ENCODE peak calls at places on chromosomes 7 and 10, in six cellular contexts. One of them, this sample, is unnamed.

GRCh38 chr10:11986593-11987216 is 55.9 kb downstream of the UPF2 start:
- DNase-seq in A549: peak; percentile 89
- DNase-seq in GM12878: peak; percentile 48
- DNase-seq in K562: peak; percentile 71
- DNase-seq in HepG2: peak; percentile 83
- DNase-seq in endothelial cell of umbilical vein: peak; percentile 86
- DNase-seq in this sample: peak; percentile 78

GRCh38 chr7:157022681-157023588 is 12.5 kb upstream of the MNX1 start:
- DNase-seq in A549: no peak
- DNase-seq in GM12878: no peak
- DNase-seq in K562: no peak
- DNase-seq in HepG2: no peak
- DNase-seq in endothelial cell of umbilical vein: no peak
- DNase-seq in this sample: no peak

GRCh38 chr10:1156616-1156886 is 100.4 kb downstream of the WDR37 start:
- DNase-seq in A549: no peak
- DNase-seq in GM12878: no peak
- DNase-seq in K562: no peak
- DNase-seq in HepG2: no peak
- DNase-seq in endothelial cell of umbilical vein: no peak
- DNase-seq in this sample: no peak

GRCh38 chr10:96417432-96417831 is 58.6 kb upstream of the OPALIN start:
- DNase-seq in A549: no peak
- DNase-seq in GM12878: no peak
- DNase-seq in K562: no peak
- DNase-seq in HepG2: peak; percentile 8
- DNase-seq in endothelial cell of umbilical vein: no peak
- DNase-seq in this sample: peak; percentile 53

GRCh38 chr7:148303295-148304013 is 287.1 kb upstream of the C7orf33 start:
- DNase-seq in A549: peak; percentile 33
- DNase-seq in GM12878: no peak
- DNase-seq in K562: no peak
- DNase-seq in HepG2: no peak
- DNase-seq in endothelial cell of umbilical vein: no peak
- DNase-seq in this sample: peak; percentile 76

GRCh38 chr7:129094501-129094900 is 39.6 kb upstream of the TNPO3 start:
- DNase-seq in A549: no peak
- DNase-seq in GM12878: no peak
- DNase-seq in K562: no peak
- DNase-seq in HepG2: no peak
- DNase-seq in endothelial cell of umbilical vein: no peak
- DNase-seq in this sample: no peak

GRCh38 chr7:42222119-42222518 is 14.9 kb downstream of the GLI3 start:
- DNase-seq in A549: no peak
- DNase-seq in GM12878: no peak
- DNase-seq in K562: no peak
- DNase-seq in HepG2: no peak
- DNase-seq in endothelial cell of umbilical vein: no peak
- DNase-seq in this sample: no peak

GRCh38 chr7:5682889-5683670 is 98.4 kb downstream of the RNF216 start:
- DNase-seq in A549: no peak
- DNase-seq in GM12878: no peak
- DNase-seq in K562: no peak
- DNase-seq in HepG2: no peak
- DNase-seq in endothelial cell of umbilical vein: no peak
- DNase-seq in this sample: no peak

GRCh38 chr7:2037301-2037804 is 195.4 kb downstream of the MAD1L1 start:
- DNase-seq in A549: no peak
- DNase-seq in GM12878: no peak
- DNase-seq in K562: no peak
- DNase-seq in HepG2: no peak
- DNase-seq in endothelial cell of umbilical vein: no peak
- DNase-seq in this sample: no peak

GRCh38 chr7:121081327-121081936 is 92.9 kb downstream of the CPED1 start:
- DNase-seq in A549: peak; percentile 34
- DNase-seq in GM12878: peak; percentile 5
- DNase-seq in K562: peak; percentile 44
- DNase-seq in HepG2: peak; percentile 36
- DNase-seq in endothelial cell of umbilical vein: peak; percentile 77
- DNase-seq in this sample: peak; percentile 62

GRCh38 chr7:127534636-127535035 is 50.8 kb downstream of the GCC1 start:
- DNase-seq in A549: no peak
- DNase-seq in GM12878: no peak
- DNase-seq in K562: no peak
- DNase-seq in HepG2: no peak
- DNase-seq in endothelial cell of umbilical vein: no peak
- DNase-seq in this sample: no peak

GRCh38 chr10:80708808-80709207 is 171.1 kb downstream of the SH2D4B start:
- DNase-seq in A549: no peak
- DNase-seq in GM12878: no peak
- DNase-seq in K562: no peak
- DNase-seq in HepG2: no peak
- DNase-seq in endothelial cell of umbilical vein: no peak
- DNase-seq in this sample: no peak

GRCh38 chr7:156534925-156535324 is 105.6 kb upstream of the RNF32 start:
- DNase-seq in A549: no peak
- DNase-seq in GM12878: no peak
- DNase-seq in K562: no peak
- DNase-seq in HepG2: no peak
- DNase-seq in endothelial cell of umbilical vein: no peak
- DNase-seq in this sample: no peak

GRCh38 chr10:6108631-6109443 is 20.0 kb downstream of the RBM17 start:
- DNase-seq in A549: peak; percentile 57
- DNase-seq in GM12878: no peak
- DNase-seq in K562: peak; percentile 50
- DNase-seq in HepG2: peak; percentile 42
- DNase-seq in endothelial cell of umbilical vein: peak; percentile 61
- DNase-seq in this sample: peak; percentile 52

GRCh38 chr10:13448216-13448615 is 80.6 kb downstream of the BEND7 start:
- DNase-seq in A549: no peak
- DNase-seq in GM12878: no peak
- DNase-seq in K562: no peak
- DNase-seq in HepG2: no peak
- DNase-seq in endothelial cell of umbilical vein: no peak
- DNase-seq in this sample: no peak

GRCh38 chr7:157502701-157503111 is 165.9 kb downstream of the DNAJB6 start:
- DNase-seq in A549: no peak
- DNase-seq in GM12878: no peak
- DNase-seq in K562: no peak
- DNase-seq in HepG2: no peak
- DNase-seq in endothelial cell of umbilical vein: peak; percentile 86
- DNase-seq in this sample: peak; percentile 78

GRCh38 chr10:99888623-99889022 is 106.2 kb downstream of the ABCC2 start:
- DNase-seq in A549: no peak
- DNase-seq in GM12878: no peak
- DNase-seq in K562: no peak
- DNase-seq in HepG2: no peak
- DNase-seq in endothelial cell of umbilical vein: no peak
- DNase-seq in this sample: no peak

GRCh38 chr10:35135861-35136260 is 9.2 kb downstream of the CREM start:
- DNase-seq in A549: no peak
- DNase-seq in GM12878: no peak
- DNase-seq in K562: no peak
- DNase-seq in HepG2: no peak
- DNase-seq in endothelial cell of umbilical vein: no peak
- DNase-seq in this sample: no peak

GRCh38 chr7:81618400-81619014 is 151.3 kb downstream of the HGF start:
- DNase-seq in A549: peak; percentile 71
- DNase-seq in GM12878: no peak
- DNase-seq in K562: no peak
- DNase-seq in HepG2: peak; percentile 11
- DNase-seq in endothelial cell of umbilical vein: peak; percentile 86
- DNase-seq in this sample: peak; percentile 41

GRCh38 chr10:45470098-45471012 is 96.3 kb downstream of the ALOX5 start:
- DNase-seq in A549: no peak
- DNase-seq in GM12878: no peak
- DNase-seq in K562: peak; percentile 93
- DNase-seq in HepG2: peak; percentile 88
- DNase-seq in endothelial cell of umbilical vein: peak; percentile 95
- DNase-seq in this sample: peak; percentile 83

GRCh38 chr7:40674316-40674715 is 539.5 kb downstream of the SUGCT start:
- DNase-seq in A549: no peak
- DNase-seq in GM12878: no peak
- DNase-seq in K562: no peak
- DNase-seq in HepG2: no peak
- DNase-seq in endothelial cell of umbilical vein: no peak
- DNase-seq in this sample: no peak

GRCh38 chr7:727806-728460 is 852 bp upstream of the PRKAR1B start:
- DNase-seq in A549: no peak
- DNase-seq in GM12878: no peak
- DNase-seq in K562: no peak
- DNase-seq in HepG2: no peak
- DNase-seq in endothelial cell of umbilical vein: peak; percentile 34
- DNase-seq in this sample: no peak

DNA sequence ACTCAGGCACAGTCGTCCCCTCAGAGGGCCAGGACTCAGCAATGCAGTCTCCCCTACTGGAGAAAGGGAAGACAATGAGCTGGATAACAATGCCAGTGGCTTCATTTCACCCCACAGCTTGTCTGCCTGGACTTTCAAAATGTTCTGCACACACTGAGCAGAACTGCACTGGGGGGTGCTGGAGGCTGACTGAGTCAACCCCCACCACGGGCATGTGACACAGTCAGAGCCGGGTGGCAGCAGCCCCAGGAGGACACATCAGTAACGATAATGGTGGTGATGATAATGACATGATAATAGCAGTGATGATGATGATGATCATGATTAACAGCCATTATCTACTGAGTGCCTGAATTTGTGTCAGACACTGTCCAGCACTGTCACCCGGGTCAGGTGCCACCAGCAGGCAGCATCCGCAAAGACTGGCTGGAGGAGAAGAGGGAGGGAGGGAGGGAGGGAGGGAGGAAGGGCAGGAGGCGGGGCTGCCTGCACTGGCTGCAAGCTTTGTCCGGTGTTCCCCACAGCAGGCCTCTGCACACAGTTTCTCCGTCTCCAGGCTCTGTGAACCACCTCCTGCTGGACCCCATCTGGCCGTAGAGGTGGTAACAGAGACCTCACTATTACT is 67.4 kb downstream of the PLXNA4 start:
- DNase-seq in A549: no peak
- DNase-seq in GM12878: no peak
- DNase-seq in K562: no peak
- DNase-seq in HepG2: no peak
- DNase-seq in endothelial cell of umbilical vein: no peak
- DNase-seq in this sample: no peak
- TF ChIP-seq MYC in A549: no peak
- TF ChIP-seq MYC in GM12878: no peak
- TF ChIP-seq MYC in K562: no peak
- TF ChIP-seq MYC in HepG2: no peak
- TF ChIP-seq MYC in endothelial cell of umbilical vein: no peak
- TF ChIP-seq MYC in this sample: no peak

DNA sequence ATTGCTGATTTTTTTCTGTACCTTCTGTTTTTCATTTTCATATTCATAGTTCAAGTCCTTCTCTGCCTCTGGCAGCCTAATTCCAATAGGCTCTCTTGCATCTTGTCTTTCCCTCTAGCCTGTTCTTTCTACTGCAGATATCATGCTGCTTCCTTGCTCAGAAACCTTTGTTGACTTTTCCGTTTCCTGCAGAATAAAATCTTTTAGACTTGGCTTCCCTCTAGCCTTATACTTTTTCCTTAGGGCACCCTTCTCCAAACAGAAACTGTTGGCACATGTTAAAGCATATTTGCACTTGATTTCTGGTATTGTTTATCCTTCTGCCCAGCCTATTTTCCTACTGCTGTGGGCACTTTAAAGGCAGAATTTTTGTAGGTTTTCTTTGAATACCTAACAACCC is 4.5 kb downstream of the GNAI1 start:
- DNase-seq in A549: peak; percentile 52
- DNase-seq in GM12878: no peak
- DNase-seq in K562: no peak
- DNase-seq in HepG2: no peak
- DNase-seq in endothelial cell of umbilical vein: peak; percentile 39
- DNase-seq in this sample: no peak
- TF ChIP-seq CTCF in A549: no peak
- TF ChIP-seq CTCF in GM12878: no peak
- TF ChIP-seq CTCF in K562: no peak
- TF ChIP-seq CTCF in HepG2: no peak
- TF ChIP-seq CTCF in endothelial cell of umbilical vein: no peak
- TF ChIP-seq CTCF in this sample: no peak

DNA sequence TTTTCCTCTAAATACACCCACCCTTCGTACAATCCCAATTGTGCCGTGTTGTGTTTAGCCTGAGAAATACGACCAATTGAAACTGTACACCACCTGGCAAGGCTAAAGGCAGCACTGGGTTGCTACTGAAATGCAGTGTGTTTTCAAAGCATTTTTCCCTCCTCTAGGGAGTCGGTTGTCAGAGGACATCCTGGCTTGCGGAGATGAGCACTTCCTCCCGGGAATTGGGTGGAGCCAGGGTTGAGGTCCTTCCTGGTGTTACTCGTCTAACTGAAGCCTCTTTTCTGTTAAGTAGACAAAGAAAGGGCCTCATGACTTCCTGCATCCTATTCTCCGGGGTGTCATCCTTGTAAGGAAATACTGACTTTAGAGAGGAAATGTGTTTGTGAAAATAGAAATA is 133.4 kb downstream of the MTPAP start:
- DNase-seq in A549: no peak
- DNase-seq in GM12878: no peak
- DNase-seq in K562: no peak
- DNase-seq in HepG2: no peak
- DNase-seq in endothelial cell of umbilical vein: no peak
- DNase-seq in this sample: no peak
- TF ChIP-seq MYC in A549: no peak
- TF ChIP-seq MYC in GM12878: no peak
- TF ChIP-seq MYC in K562: no peak
- TF ChIP-seq MYC in HepG2: no peak
- TF ChIP-seq MYC in endothelial cell of umbilical vein: no peak
- TF ChIP-seq MYC in this sample: no peak

DNA sequence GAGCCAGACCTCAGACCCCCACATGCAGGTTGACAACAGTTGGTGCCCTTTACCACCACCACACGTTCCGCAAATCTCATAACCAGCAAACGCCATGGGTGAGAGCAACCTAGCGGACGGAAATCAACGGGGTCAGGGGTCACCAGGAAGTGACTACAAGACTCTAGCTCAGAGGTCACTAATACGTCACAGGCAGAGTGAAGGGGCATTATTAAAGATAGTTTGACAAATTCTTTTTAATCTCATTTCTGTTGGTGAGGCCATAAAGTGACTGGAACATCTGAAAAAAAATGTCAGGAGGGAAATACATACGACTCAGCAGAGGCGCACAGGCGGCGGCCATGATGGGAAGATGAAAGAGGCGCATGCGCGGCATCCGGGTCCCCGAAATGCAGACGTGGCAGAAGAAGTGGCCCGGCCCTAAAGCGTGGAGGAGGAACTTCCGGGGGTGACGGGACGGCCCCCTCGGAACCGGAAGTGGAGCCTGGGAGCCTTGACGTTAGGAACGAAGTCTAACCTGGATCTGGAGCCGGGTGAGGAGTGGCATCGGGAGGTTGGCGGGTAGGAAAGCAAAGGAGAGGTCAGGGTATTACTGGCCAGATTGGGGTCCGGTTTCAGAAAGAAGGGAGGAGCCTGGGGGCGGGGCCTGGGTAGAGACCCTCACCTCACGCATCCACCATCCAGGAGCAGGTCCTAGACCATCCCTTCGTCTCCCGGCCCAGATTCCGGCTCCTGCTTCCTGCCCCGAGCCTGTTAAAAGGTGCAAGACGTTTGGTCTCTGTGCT is at the start of gene SEC24C:
- DNase-seq in A549: peak; percentile 96
- DNase-seq in GM12878: peak; percentile 88
- DNase-seq in K562: peak; percentile 98
- DNase-seq in HepG2: peak; percentile 95
- DNase-seq in endothelial cell of umbilical vein: peak; percentile 97
- DNase-seq in this sample: peak; percentile 97
- TF ChIP-seq CTCF in A549: no peak
- TF ChIP-seq CTCF in GM12878: no peak
- TF ChIP-seq CTCF in K562: no peak
- TF ChIP-seq CTCF in HepG2: no peak
- TF ChIP-seq CTCF in endothelial cell of umbilical vein: no peak
- TF ChIP-seq CTCF in this sample: no peak